ENCODE peak calls at places on chromosomes 7 and 10, in six cellular contexts. One of them, this sample, is unnamed.

GRCh38 chr7:74581916-74582440 is 75.5 kb upstream of the GTF2I start:
- DNase-seq in K562: no peak
- DNase-seq in stomach: no peak
- DNase-seq in upper lobe of left lung: peak; percentile 52
- DNase-seq in SK-N-SH: no peak
- DNase-seq in tibial nerve: no peak
- DNase-seq in this sample: no peak

GRCh38 chr10:77524300-77524711 is 113.3 kb downstream of the KCNMA1 start:
- DNase-seq in K562: no peak
- DNase-seq in stomach: no peak
- DNase-seq in upper lobe of left lung: no peak
- DNase-seq in SK-N-SH: no peak
- DNase-seq in tibial nerve: no peak
- DNase-seq in this sample: no peak

GRCh38 chr10:31148955-31149354 is 117.3 kb upstream of the ZNF438 start:
- DNase-seq in K562: no peak
- DNase-seq in stomach: no peak
- DNase-seq in upper lobe of left lung: no peak
- DNase-seq in SK-N-SH: no peak
- DNase-seq in tibial nerve: no peak
- DNase-seq in this sample: no peak

GRCh38 chr7:2148189-2148588 is 84.6 kb downstream of the MAD1L1 start:
- DNase-seq in K562: no peak
- DNase-seq in stomach: no peak
- DNase-seq in upper lobe of left lung: peak; percentile 59
- DNase-seq in SK-N-SH: no peak
- DNase-seq in tibial nerve: no peak
- DNase-seq in this sample: no peak

GRCh38 chr10:123007558-123008378 is 827 bp downstream of the IKZF5 start:
- DNase-seq in K562: peak; percentile 42
- DNase-seq in stomach: peak; percentile 34
- DNase-seq in upper lobe of left lung: no peak
- DNase-seq in SK-N-SH: peak; percentile 46
- DNase-seq in tibial nerve: no peak
- DNase-seq in this sample: no peak

GRCh38 chr10:32237644-32238345 is 109.2 kb downstream of the EPC1 start:
- DNase-seq in K562: no peak
- DNase-seq in stomach: no peak
- DNase-seq in upper lobe of left lung: no peak
- DNase-seq in SK-N-SH: no peak
- DNase-seq in tibial nerve: no peak
- DNase-seq in this sample: no peak

GRCh38 chr7:140924821-140925421 is at the start of gene BRAF:
- DNase-seq in K562: peak; percentile 97
- DNase-seq in stomach: peak; percentile 93
- DNase-seq in upper lobe of left lung: peak; percentile 99
- DNase-seq in SK-N-SH: peak; percentile 96
- DNase-seq in tibial nerve: peak; percentile 82
- DNase-seq in this sample: peak; percentile 97

GRCh38 chr7:39407139-39407538 is 159.1 kb upstream of the YAE1 start:
- DNase-seq in K562: no peak
- DNase-seq in stomach: no peak
- DNase-seq in upper lobe of left lung: no peak
- DNase-seq in SK-N-SH: no peak
- DNase-seq in tibial nerve: no peak
- DNase-seq in this sample: no peak

GRCh38 chr7:107660381-107661080 is at the start of gene SLC26A4:
- DNase-seq in K562: no peak
- DNase-seq in stomach: no peak
- DNase-seq in upper lobe of left lung: peak; percentile 81
- DNase-seq in SK-N-SH: peak; percentile 62
- DNase-seq in tibial nerve: no peak
- DNase-seq in this sample: no peak

GRCh38 chr7:91940171-91940570 is 491 bp upstream of the AKAP9 start:
- DNase-seq in K562: peak; percentile 61
- DNase-seq in stomach: no peak
- DNase-seq in upper lobe of left lung: no peak
- DNase-seq in SK-N-SH: peak; percentile 63
- DNase-seq in tibial nerve: no peak
- DNase-seq in this sample: peak; percentile 41

GRCh38 chr10:82814635-82815034 is 939.6 kb downstream of the NRG3 start:
- DNase-seq in K562: no peak
- DNase-seq in stomach: no peak
- DNase-seq in upper lobe of left lung: no peak
- DNase-seq in SK-N-SH: no peak
- DNase-seq in tibial nerve: no peak
- DNase-seq in this sample: no peak

GRCh38 chr10:102645388-102645740 is 1.1 kb downstream of the TRIM8 start:
- DNase-seq in K562: no peak
- DNase-seq in stomach: peak; percentile 88
- DNase-seq in upper lobe of left lung: no peak
- DNase-seq in SK-N-SH: peak; percentile 57
- DNase-seq in tibial nerve: peak; percentile 62
- DNase-seq in this sample: peak; percentile 76

GRCh38 chr7:5792268-5792667 is 10.8 kb upstream of the RNF216 start:
- DNase-seq in K562: no peak
- DNase-seq in stomach: no peak
- DNase-seq in upper lobe of left lung: no peak
- DNase-seq in SK-N-SH: peak; percentile 66
- DNase-seq in tibial nerve: no peak
- DNase-seq in this sample: no peak

GRCh38 chr7:120988591-120989299 is at the start of gene CPED1:
- DNase-seq in K562: peak; percentile 82
- DNase-seq in stomach: peak; percentile 60
- DNase-seq in upper lobe of left lung: peak; percentile 95
- DNase-seq in SK-N-SH: peak; percentile 88
- DNase-seq in tibial nerve: peak; percentile 73
- DNase-seq in this sample: peak; percentile 84

GRCh38 chr7:55158541-55158940 is 139.7 kb downstream of the EGFR start:
- DNase-seq in K562: no peak
- DNase-seq in stomach: no peak
- DNase-seq in upper lobe of left lung: no peak
- DNase-seq in SK-N-SH: no peak
- DNase-seq in tibial nerve: no peak
- DNase-seq in this sample: no peak

GRCh38 chr7:109873296-109873695 is 1217.6 kb upstream of the LRRN3 start:
- DNase-seq in K562: no peak
- DNase-seq in stomach: peak; percentile 33
- DNase-seq in upper lobe of left lung: no peak
- DNase-seq in SK-N-SH: no peak
- DNase-seq in tibial nerve: no peak
- DNase-seq in this sample: no peak

GRCh38 chr10:71218046-71218832 is 5.9 kb downstream of the UNC5B start:
- DNase-seq in K562: no peak
- DNase-seq in stomach: peak; percentile 35
- DNase-seq in upper lobe of left lung: no peak
- DNase-seq in SK-N-SH: no peak
- DNase-seq in tibial nerve: no peak
- DNase-seq in this sample: no peak

DNA sequence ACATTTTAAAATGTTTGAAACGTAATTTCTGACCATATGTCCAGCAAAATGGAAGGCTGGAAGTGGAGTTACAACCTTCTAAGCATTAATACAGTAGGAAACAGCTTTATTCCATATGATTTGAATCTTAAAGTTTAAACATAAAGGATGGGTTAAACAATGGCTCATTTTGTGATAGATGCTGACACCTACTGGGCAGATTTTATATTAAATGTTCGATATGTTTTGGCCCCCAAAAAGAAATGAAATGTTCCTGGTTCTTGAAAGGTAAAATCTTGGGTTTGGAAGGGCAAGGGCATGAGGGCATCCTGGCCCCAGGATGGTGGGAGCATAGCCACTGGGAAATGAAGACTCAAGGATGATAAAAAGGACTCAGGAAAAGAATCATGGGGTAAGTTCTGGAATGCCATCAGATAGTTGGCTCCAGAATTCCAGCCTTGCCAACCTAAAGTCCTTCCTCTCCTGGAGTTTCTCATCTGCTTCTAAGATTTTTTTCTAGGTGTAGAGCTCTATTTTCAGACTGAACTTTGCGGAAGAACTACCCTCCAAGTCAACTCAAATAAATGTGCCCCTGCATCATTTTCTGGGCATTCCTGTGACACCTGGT is 34.6 kb upstream of the SLC35G1 start:
- DNase-seq in K562: peak; percentile 6
- DNase-seq in stomach: no peak
- DNase-seq in upper lobe of left lung: no peak
- DNase-seq in SK-N-SH: peak; percentile 26
- DNase-seq in tibial nerve: no peak
- DNase-seq in this sample: no peak
- TF ChIP-seq CTCF in K562: no peak
- TF ChIP-seq CTCF in stomach: peak; percentile 27
- TF ChIP-seq CTCF in upper lobe of left lung: peak; percentile 35
- TF ChIP-seq CTCF in SK-N-SH: peak; percentile 65
- TF ChIP-seq CTCF in tibial nerve: no peak
- TF ChIP-seq CTCF in this sample: no peak

DNA sequence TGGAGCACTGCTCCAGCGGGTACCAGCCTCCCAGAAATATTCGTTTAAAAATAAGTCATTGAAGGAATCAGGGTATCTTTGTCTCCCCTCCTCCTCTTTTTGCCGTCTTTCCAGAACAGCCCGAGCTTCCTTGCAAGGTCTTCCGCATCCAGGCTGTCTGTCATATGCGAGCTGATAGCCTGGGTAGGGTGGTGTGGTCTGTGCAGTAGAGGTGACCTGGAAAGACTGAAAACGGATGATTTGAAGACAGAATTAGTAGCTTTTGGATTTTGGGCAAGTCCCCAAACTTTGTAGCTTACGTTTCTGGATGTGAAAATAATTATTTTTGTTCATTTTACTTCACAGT is 480 bp downstream of the VPS50 start:
- DNase-seq in K562: peak; percentile 30
- DNase-seq in stomach: no peak
- DNase-seq in upper lobe of left lung: no peak
- DNase-seq in SK-N-SH: no peak
- DNase-seq in tibial nerve: no peak
- DNase-seq in this sample: no peak
- H3K36me3 ChIP-seq in K562: no peaks in the 10 kb centered on the region
- H3K36me3 ChIP-seq in stomach: no peaks in the 10 kb centered on the region
- H3K36me3 ChIP-seq in upper lobe of left lung: no peaks in the 10 kb centered on the region
- H3K36me3 ChIP-seq in SK-N-SH: no peaks in the 10 kb centered on the region
- H3K36me3 ChIP-seq in tibial nerve: no peaks in the 10 kb centered on the region
- H3K36me3 ChIP-seq in this sample: no peaks in the 10 kb centered on the region

GRCh38 chr7:136034132-136034531 is 57.0 kb upstream of the MTPN start:
- DNase-seq in K562: peak; percentile 42
- DNase-seq in stomach: no peak
- DNase-seq in upper lobe of left lung: no peak
- DNase-seq in SK-N-SH: no peak
- DNase-seq in tibial nerve: no peak
- DNase-seq in this sample: no peak

GRCh38 chr7:136030330-136030729 is 53.2 kb upstream of the MTPN start:
- DNase-seq in K562: no peak
- DNase-seq in stomach: no peak
- DNase-seq in upper lobe of left lung: no peak
- DNase-seq in SK-N-SH: no peak
- DNase-seq in tibial nerve: no peak
- DNase-seq in this sample: no peak

GRCh38 chr7:136036336-136036735 is 59.2 kb upstream of the MTPN start:
- DNase-seq in K562: no peak
- DNase-seq in stomach: no peak
- DNase-seq in upper lobe of left lung: no peak
- DNase-seq in SK-N-SH: no peak
- DNase-seq in tibial nerve: no peak
- DNase-seq in this sample: no peak

GRCh38 chr7:136030867-136031318 is 53.7 kb upstream of the MTPN start:
- DNase-seq in K562: no peak
- DNase-seq in stomach: no peak
- DNase-seq in upper lobe of left lung: no peak
- DNase-seq in SK-N-SH: no peak
- DNase-seq in tibial nerve: no peak
- DNase-seq in this sample: no peak

GRCh38 chr7:136033413-136034031 is 56.4 kb upstream of the MTPN start:
- DNase-seq in K562: peak; percentile 87
- DNase-seq in stomach: no peak
- DNase-seq in upper lobe of left lung: no peak
- DNase-seq in SK-N-SH: peak; percentile 66
- DNase-seq in tibial nerve: no peak
- DNase-seq in this sample: peak; percentile 41
- TF ChIP-seq EP300 in K562: peak; percentile 92
- TF ChIP-seq EP300 in stomach: peak; percentile 16
- TF ChIP-seq EP300 in upper lobe of left lung: no peak
- TF ChIP-seq EP300 in SK-N-SH: peak; percentile 90
- TF ChIP-seq EP300 in tibial nerve: no peak
- TF ChIP-seq EP300 in this sample: no peak

DNA sequence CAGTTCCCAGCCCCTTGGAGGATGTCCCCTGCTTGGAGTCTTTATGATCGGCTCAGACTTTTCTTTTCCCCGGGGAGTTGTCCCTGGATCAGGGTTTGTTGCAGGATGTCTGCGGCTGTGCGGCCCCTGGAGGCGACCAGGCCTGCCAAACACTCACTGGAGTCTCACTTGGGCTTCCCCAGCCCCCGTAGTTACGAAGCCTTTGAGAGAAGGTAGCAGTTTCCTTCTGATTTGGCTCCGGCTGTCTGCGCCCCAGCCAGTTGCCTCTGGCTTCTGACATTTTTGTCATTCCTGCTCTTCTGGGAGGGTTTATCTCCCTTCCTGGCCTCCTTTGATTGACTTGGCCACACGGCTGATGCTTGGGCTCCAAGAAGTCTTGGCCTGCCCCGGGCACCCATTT is 16.1 kb downstream of the COL26A1 start:
- DNase-seq in K562: no peak
- DNase-seq in stomach: no peak
- DNase-seq in upper lobe of left lung: no peak
- DNase-seq in SK-N-SH: peak; percentile 36
- DNase-seq in tibial nerve: no peak
- DNase-seq in this sample: no peak
- TF ChIP-seq CTCF in K562: no peak
- TF ChIP-seq CTCF in stomach: no peak
- TF ChIP-seq CTCF in upper lobe of left lung: no peak
- TF ChIP-seq CTCF in SK-N-SH: no peak
- TF ChIP-seq CTCF in tibial nerve: no peak
- TF ChIP-seq CTCF in this sample: no peak

GRCh38 chr7:41997151-41997550 is 239.9 kb downstream of the GLI3 start:
- DNase-seq in K562: no peak
- DNase-seq in stomach: no peak
- DNase-seq in upper lobe of left lung: no peak
- DNase-seq in SK-N-SH: no peak
- DNase-seq in tibial nerve: no peak
- DNase-seq in this sample: no peak

GRCh38 chr7:42002654-42003053 is 234.4 kb downstream of the GLI3 start:
- DNase-seq in K562: no peak
- DNase-seq in stomach: no peak
- DNase-seq in upper lobe of left lung: no peak
- DNase-seq in SK-N-SH: no peak
- DNase-seq in tibial nerve: no peak
- DNase-seq in this sample: no peak

GRCh38 chr7:41996381-41997035 is 240.5 kb downstream of the GLI3 start:
- DNase-seq in K562: no peak
- DNase-seq in stomach: no peak
- DNase-seq in upper lobe of left lung: no peak
- DNase-seq in SK-N-SH: no peak
- DNase-seq in tibial nerve: no peak
- DNase-seq in this sample: no peak

GRCh38 chr7:41998041-41998440 is 239.0 kb downstream of the GLI3 start:
- DNase-seq in K562: no peak
- DNase-seq in stomach: no peak
- DNase-seq in upper lobe of left lung: no peak
- DNase-seq in SK-N-SH: no peak
- DNase-seq in tibial nerve: no peak
- DNase-seq in this sample: no peak

GRCh38 chr7:41999736-42000283 is 237.2 kb downstream of the GLI3 start:
- DNase-seq in K562: no peak
- DNase-seq in stomach: no peak
- DNase-seq in upper lobe of left lung: no peak
- DNase-seq in SK-N-SH: no peak
- DNase-seq in tibial nerve: no peak
- DNase-seq in this sample: no peak
- H3K36me3 ChIP-seq in K562: no peaks in the 10 kb centered on the region
- H3K36me3 ChIP-seq in stomach: no peaks in the 10 kb centered on the region
- H3K36me3 ChIP-seq in upper lobe of left lung: no peaks in the 10 kb centered on the region
- H3K36me3 ChIP-seq in SK-N-SH: no peaks in the 10 kb centered on the region
- H3K36me3 ChIP-seq in tibial nerve: no peaks in the 10 kb centered on the region
- H3K36me3 ChIP-seq in this sample: no peaks in the 10 kb centered on the region

GRCh38 chr10:20247858-20248257 is 431.6 kb downstream of the PLXDC2 start:
- DNase-seq in K562: no peak
- DNase-seq in stomach: no peak
- DNase-seq in upper lobe of left lung: no peak
- DNase-seq in SK-N-SH: no peak
- DNase-seq in tibial nerve: no peak
- DNase-seq in this sample: no peak
- TF ChIP-seq EP300 in K562: no peak
- TF ChIP-seq EP300 in stomach: no peak
- TF ChIP-seq EP300 in upper lobe of left lung: no peak
- TF ChIP-seq EP300 in SK-N-SH: no peak
- TF ChIP-seq EP300 in tibial nerve: no peak
- TF ChIP-seq EP300 in this sample: no peak